ENCODE peak calls at places on chromosomes 2 and 18, in seven cellular contexts. S is EH; G is AG08396; C is activated CD8-positive, alpha-beta T cell treated with anti-CD3 and anti-CD28 coated beads for 36 hours; O is substantia nigra; T is colonic mucosa; R is activated CD4-positive, CD25-positive, alpha-beta regulatory T cell. I is an unnamed sample.

GRCh38 chr18:3095921-3096320 is 83.0 kb upstream of the LPIN2 start:
- DNase-seq in S (no peak), G (no peak), C (no peak), O (no peak), T (no peak), R (no peak), I (no peak)

GRCh38 chr2:42013409-42013808 is 34.4 kb upstream of the PKDCC start:
- DNase-seq in S (no peak), G (no peak), C (no peak), O (no peak), T (no peak), R (no peak), I (no peak)

GRCh38 chr2:71974846-71975245 is 172.8 kb downstream of the CYP26B1 start:
- DNase-seq in S (peak), G (no peak), C (no peak), O (no peak), T (no peak), R (no peak), I (no peak)

GRCh38 chr2:53859354-53860159 is at the start of gene GPR75:
- DNase-seq in S (peak), G (peak), C (no peak), O (peak), T (peak), R (no peak), I (peak)

GRCh38 chr2:14751581-14751980 is 119.1 kb downstream of the LRATD1 start:
- DNase-seq in S (no peak), G (no peak), C (no peak), O (no peak), T (no peak), R (no peak), I (peak)

GRCh38 chr18:13893418-13893760 is 21.9 kb downstream of the MC2R start:
- DNase-seq in S (no peak), G (no peak), C (no peak), O (no peak), T (no peak), R (no peak), I (no peak)

GRCh38 chr2:204706939-204707338 is 161.7 kb downstream of the PARD3B start:
- DNase-seq in S (peak), G (peak), C (no peak), O (no peak), T (no peak), R (no peak), I (no peak)

GRCh38 chr2:215698566-215698965 is 262.7 kb upstream of the FN1 start:
- DNase-seq in S (peak), G (peak), C (no peak), O (no peak), T (no peak), R (no peak), I (no peak)

GRCh38 chr18:48206887-48207286 is 202.3 kb downstream of the ZBTB7C start:
- DNase-seq in S (no peak), G (no peak), C (no peak), O (no peak), T (no peak), R (no peak), I (no peak)

GRCh38 chr2:183126635-183127034 is 2.4 kb downstream of the NUP35 start:
- DNase-seq in S (no peak), G (no peak), C (no peak), O (no peak), T (no peak), R (no peak), I (no peak)

GRCh38 chr2:201558232-201558631 is 85.1 kb downstream of the TMEM237 start:
- DNase-seq in S (no peak), G (no peak), C (no peak), O (no peak), T (no peak), R (no peak), I (no peak)

GRCh38 chr2:7744827-7745226 is 827.6 kb downstream of the RNF144A start:
- DNase-seq in S (peak), G (no peak), C (peak), O (no peak), T (no peak), R (no peak), I (peak)

GRCh38 chr2:187586091-187586632 is 31.9 kb upstream of the TFPI start:
- DNase-seq in S (peak), G (no peak), C (peak), O (no peak), T (no peak), R (no peak), I (no peak)

GRCh38 chr2:96864343-96865091 is 5.4 kb downstream of the SEMA4C start:
- DNase-seq in S (no peak), G (no peak), C (no peak), O (no peak), T (no peak), R (no peak), I (peak)

GRCh38 chr18:21081425-21081824 is 30.2 kb downstream of the ROCK1 start:
- DNase-seq in S (no peak), G (no peak), C (no peak), O (no peak), T (no peak), R (no peak), I (no peak)

GRCh38 chr2:68344031-68344430 is 21.1 kb upstream of the PLEK start:
- DNase-seq in S (peak), G (no peak), C (no peak), O (no peak), T (no peak), R (no peak), I (no peak)

GRCh38 chr2:189178007-189178406 is 1.6 kb downstream of the COL5A2 start:
- DNase-seq in S (peak), G (no peak), C (no peak), O (no peak), T (no peak), R (no peak), I (no peak)

GRCh38 chr2:160742679-160743078 is 249.1 kb upstream of the RBMS1 start:
- DNase-seq in S (peak), G (no peak), C (no peak), O (no peak), T (no peak), R (no peak), I (peak)

GRCh38 chr2:231780123-231780908 is 766 bp downstream of the PDE6D start:
- DNase-seq in S (peak), G (peak), C (peak), O (no peak), T (peak), R (no peak), I (peak)

GRCh38 chr2:109434351-109434750 is 179.4 kb downstream of the SEPTIN10 start:
- DNase-seq in S (no peak), G (no peak), C (no peak), O (no peak), T (no peak), R (no peak), I (no peak)

GRCh38 chr18:63994783-63995399 is 25.0 kb downstream of the SERPINB8 start:
- DNase-seq in S (peak), G (peak), C (peak), O (no peak), T (peak), R (peak), I (peak)